ENCODE peak calls at places on chromosomes 11 and 22, in nine cellular contexts. X is fibroblast of mammary gland, S is psoas muscle, K is neural crest cell, G is neural progenitor cell, D is astrocyte of the spinal cord, L is cardiac fibroblast, V is tibial artery, Q is GM20000. Y is an unnamed sample.

GRCh38 chr22:47013861-47014635 is 251.6 kb downstream of the TBC1D22A start:
- DNase-seq in L (no peak), V (no peak), D (no peak), S (no peak), X (no peak), Q (no peak), K (no peak), G (no peak), Y (no peak)

GRCh38 chr22:37681556-37682049 is 4.5 kb upstream of the NOL12 start:
- DNase-seq in G (peak; percentile 89), S (peak; percentile 76), K (peak; percentile 71), V (peak; percentile 55), Q (peak; percentile 80), X (peak; percentile 89), L (peak; percentile 84), D (peak; percentile 74), Y (peak; percentile 88)

GRCh38 chr22:46968359-46968740 is 205.9 kb downstream of the TBC1D22A start:
- DNase-seq in V (no peak), S (no peak), D (no peak), G (no peak), K (no peak), Q (no peak), X (no peak), L (no peak), Y (no peak)

GRCh38 chr11:29263971-29264682 is 752.7 kb downstream of the KCNA4 start:
- DNase-seq in V (no peak), Q (no peak), X (no peak), S (no peak), L (peak; percentile 58), K (no peak), D (peak; percentile 21), G (no peak), Y (peak; percentile 46)

GRCh38 chr11:78179459-78180071 is 8.9 kb downstream of the KCTD21 start:
- DNase-seq in L (no peak), S (no peak), V (no peak), X (no peak), K (no peak), Q (no peak), D (no peak), G (no peak), Y (peak; percentile 68)

GRCh38 chr11:13836666-13837065 is 125.9 kb upstream of the SPON1 start:
- DNase-seq in S (no peak), D (no peak), V (no peak), Q (no peak), X (no peak), G (no peak), K (no peak), L (no peak), Y (no peak)

GRCh38 chr11:1085440-1086170 is 10.9 kb downstream of the MUC2 start:
- DNase-seq in Q (no peak), K (no peak), S (peak; percentile 5), V (no peak), L (no peak), G (no peak), X (no peak), D (no peak), Y (no peak)

GRCh38 chr22:38228873-38229740 is 27.3 kb downstream of the MAFF start:
- DNase-seq in V (peak; percentile 79), D (peak; percentile 72), S (peak; percentile 62), Q (no peak), X (peak; percentile 74), L (peak; percentile 73), K (no peak), G (no peak), Y (peak; percentile 95)

GRCh38 chr11:848380-848931 is 5.8 kb downstream of the TSPAN4 start:
- DNase-seq in X (no peak), S (no peak), K (no peak), D (no peak), V (no peak), G (peak; percentile 74), Q (peak; percentile 92), L (peak; percentile 54), Y (peak; percentile 40)

GRCh38 chr11:64742940-64743590 is 877 bp downstream of the RASGRP2 start:
- DNase-seq in Q (peak; percentile 96), K (peak; percentile 59), X (no peak), G (peak; percentile 70), L (peak; percentile 45), D (no peak), V (peak; percentile 76), S (peak; percentile 87), Y (peak; percentile 38)

GRCh38 chr11:112762686-112763048 is 198.6 kb upstream of the NCAM1 start:
- DNase-seq in L (no peak), S (no peak), D (no peak), Q (no peak), X (no peak), G (no peak), V (no peak), K (no peak), Y (no peak)
- TF ChIP-seq CTCF in L (no peak), S (no peak), D (no peak), Q (no peak), X (no peak), G (no peak), V (no peak), K (no peak), Y (no peak)

GRCh38 chr11:121534131-121535093 is 81.6 kb upstream of the SORL1-AS1 start:
- DNase-seq in G (no peak), X (peak; percentile 59), K (no peak), Q (no peak), V (no peak), D (peak; percentile 13), L (peak; percentile 32), S (no peak), Y (no peak)
- TF ChIP-seq CTCF in G (no peak), X (peak; percentile 67), K (no peak), Q (no peak), V (peak; percentile 66), D (peak; percentile 26), L (peak; percentile 20), S (peak; percentile 40), Y (no peak)

GRCh38 chr11:122020902-122021301 is 95.1 kb downstream of the BLID start:
- DNase-seq in G (no peak), L (peak; percentile 62), X (peak; percentile 42), S (no peak), D (no peak), Q (no peak), V (no peak), K (no peak), Y (peak; percentile 16)

GRCh38 chr11:122025757-122026156 is 90.3 kb downstream of the BLID start:
- DNase-seq in S (no peak), G (no peak), D (no peak), L (no peak), V (no peak), K (no peak), X (peak; percentile 35), Q (no peak), Y (no peak)

GRCh38 chr11:122024278-122024677 is 91.7 kb downstream of the BLID start:
- DNase-seq in X (no peak), L (no peak), K (no peak), V (no peak), D (no peak), S (no peak), G (no peak), Q (no peak), Y (no peak)

GRCh38 chr11:122022646-122023045 is 93.4 kb downstream of the BLID start:
- DNase-seq in L (no peak), S (no peak), V (no peak), D (no peak), G (no peak), K (no peak), X (no peak), Q (no peak), Y (no peak)

DNA sequence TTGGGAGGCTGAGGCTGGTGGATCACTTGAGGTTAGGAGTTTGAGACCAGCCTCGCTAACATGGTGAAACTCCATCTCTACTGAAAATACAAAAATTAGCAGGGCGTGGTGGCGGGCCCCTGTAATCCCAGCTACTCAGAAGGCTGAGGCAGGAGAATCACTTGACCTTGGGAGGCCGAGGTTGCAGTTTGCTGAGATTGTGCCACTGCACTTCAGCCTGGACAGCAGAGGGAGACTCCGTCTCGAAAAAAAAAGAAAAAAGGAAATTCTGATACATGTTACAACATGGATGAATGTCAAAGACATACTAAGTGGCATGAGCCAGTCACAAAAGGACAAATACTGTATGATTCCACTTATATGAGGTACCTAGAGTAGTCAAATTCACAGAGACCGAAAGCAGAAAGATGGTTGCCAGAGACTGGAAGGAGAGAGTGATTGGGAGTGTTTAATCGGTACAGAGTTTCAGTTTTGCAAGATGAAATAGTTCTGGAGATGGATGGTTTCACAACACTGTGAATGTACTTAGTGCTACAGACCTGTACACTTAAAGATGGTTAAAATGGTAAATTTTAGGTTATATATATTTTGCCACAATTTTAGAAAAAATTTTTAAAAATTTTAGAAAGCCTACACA is 92.3 kb downstream of the BLID start:
- DNase-seq in D (no peak), L (no peak), S (no peak), K (no peak), V (no peak), X (peak; percentile 47), Q (no peak), G (no peak), Y (no peak)
- TF ChIP-seq CTCF in D (peak; percentile 10), L (peak; percentile 16), S (no peak), K (no peak), V (peak; percentile 31), X (peak; percentile 37), Q (no peak), G (no peak), Y (no peak)

DNA sequence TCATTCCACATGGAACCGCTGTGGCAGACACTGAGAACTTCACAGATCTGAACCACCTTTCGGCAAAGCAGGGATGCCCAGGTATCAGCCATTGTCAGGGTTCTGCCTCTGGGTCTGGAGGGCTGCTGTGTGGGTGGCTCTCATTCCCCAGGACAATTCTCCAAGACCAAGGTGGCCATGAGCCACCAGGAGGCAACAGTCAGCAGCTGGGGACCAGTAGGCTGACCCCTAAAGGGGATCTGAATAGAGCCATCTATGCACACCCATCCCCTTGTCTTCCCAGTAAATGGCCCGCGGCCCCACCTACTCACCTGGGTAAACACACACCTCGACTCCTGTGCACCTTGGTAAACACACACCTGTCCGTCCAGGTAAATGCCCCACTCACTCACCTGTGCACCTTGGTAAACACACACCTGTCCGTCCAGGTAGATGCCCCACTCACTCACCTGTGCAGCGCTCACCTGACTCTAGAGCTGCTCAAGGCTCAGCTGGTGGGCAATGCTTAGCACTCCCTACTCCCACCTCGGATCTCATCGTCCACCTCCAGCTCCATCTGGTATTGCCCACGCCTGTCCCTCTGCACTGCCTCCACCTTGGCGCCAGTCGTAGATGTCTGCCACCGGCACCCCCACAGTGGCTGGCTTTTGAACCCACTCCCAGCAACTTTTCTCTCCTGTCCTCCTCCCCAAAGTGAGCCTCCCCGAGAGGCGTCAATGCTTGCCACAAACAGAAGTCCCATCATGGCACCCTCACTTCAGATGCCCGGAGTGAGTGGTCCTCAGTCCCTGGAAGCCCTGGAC is 10.2 kb downstream of the SLC25A1 start:
- DNase-seq in Q (no peak), K (no peak), S (no peak), L (no peak), D (no peak), X (no peak), G (peak; percentile 2), V (no peak), Y (no peak)
- TF ChIP-seq CTCF in Q (no peak), K (no peak), S (no peak), L (no peak), D (no peak), X (no peak), G (peak; percentile 11), V (no peak), Y (no peak)

GRCh38 chr11:92854952-92855351 is 114.5 kb upstream of the MTNR1B start:
- DNase-seq in V (no peak), Q (no peak), G (no peak), L (no peak), X (no peak), S (no peak), K (no peak), D (no peak), Y (no peak)
- TF ChIP-seq CTCF in V (no peak), Q (no peak), G (no peak), L (no peak), X (no peak), S (no peak), K (no peak), D (no peak), Y (no peak)

Y was measured in MCF 10A.